ENCODE peak calls at places on chromosomes 2 and 18, in seven cellular contexts. X, D, J, P, G, T and K are unnamed samples.

GRCh38 chr18:8849696-8850095 is 144.3 kb downstream of the MTCL1 start:
- DNase-seq in T (no peak), J (no peak), D (peak), P (no peak), G (no peak), X (no peak), K (no peak)

GRCh38 chr2:43393918-43394317 is 167.5 kb upstream of the ZFP36L2 start:
- DNase-seq in X (no peak), D (no peak), G (no peak), P (no peak), J (no peak), T (no peak), K (no peak)

GRCh38 chr2:181742908-181743722 is 62.8 kb upstream of the NEUROD1 start:
- DNase-seq in X (peak), T (no peak), D (peak), J (no peak), G (no peak), P (peak), K (peak)

GRCh38 chr2:58992062-58992736 is 751.1 kb upstream of the FANCL start:
- DNase-seq in D (no peak), J (no peak), G (no peak), X (no peak), T (no peak), P (no peak), K (no peak)

GRCh38 chr18:13471495-13471845 is 252.9 kb downstream of the LDLRAD4 start:
- DNase-seq in T (no peak), G (no peak), P (no peak), X (no peak), D (no peak), J (no peak), K (no peak)

GRCh38 chr2:127584047-127584446 is 48.6 kb downstream of the MYO7B start:
- DNase-seq in P (no peak), D (no peak), J (no peak), G (no peak), T (no peak), X (no peak), K (no peak)

GRCh38 chr2:26704441-26704977 is 12.0 kb downstream of the KCNK3 start:
- DNase-seq in D (no peak), J (no peak), G (no peak), X (no peak), T (no peak), P (no peak), K (no peak)

GRCh38 chr2:145421841-145422240 is 901.9 kb upstream of the ZEB2 start:
- DNase-seq in T (no peak), J (no peak), D (no peak), P (no peak), X (no peak), G (no peak), K (no peak)

GRCh38 chr2:175206866-175207265 is 25.4 kb upstream of the ATP5MC3 start:
- DNase-seq in P (no peak), X (no peak), J (no peak), G (no peak), T (no peak), D (no peak), K (no peak)